ENCODE peak calls at places on chromosomes 3 and 15, in six cellular contexts. One of them, this sample, is unnamed.

GRCh38 chr15:89772933-89773583 is 3.1 kb upstream of the MESP2 start:
- DNase-seq in mucosa of descending colon: no peak
- DNase-seq in choroid plexus epithelial cell: peak; percentile 49
- DNase-seq in A549: peak; percentile 79
- DNase-seq in cardiac muscle cell: no peak
- DNase-seq in fibroblast of lung: peak; percentile 36
- DNase-seq in this sample: no peak

GRCh38 chr3:160778480-160778879 is 22.4 kb downstream of the PPM1L start:
- DNase-seq in A549: no peak
- DNase-seq in mucosa of descending colon: no peak
- DNase-seq in fibroblast of lung: no peak
- DNase-seq in cardiac muscle cell: no peak
- DNase-seq in choroid plexus epithelial cell: no peak
- DNase-seq in this sample: no peak

GRCh38 chr3:128878556-128879124 is 780 bp upstream of the ACAD9 start:
- DNase-seq in cardiac muscle cell: peak; percentile 10
- DNase-seq in mucosa of descending colon: peak; percentile 41
- DNase-seq in fibroblast of lung: peak; percentile 67
- DNase-seq in A549: peak; percentile 14
- DNase-seq in choroid plexus epithelial cell: peak; percentile 73
- DNase-seq in this sample: peak; percentile 84

GRCh38 chr3:150756491-150757059 is 6.4 kb downstream of the SIAH2 start:
- DNase-seq in A549: no peak
- DNase-seq in fibroblast of lung: no peak
- DNase-seq in choroid plexus epithelial cell: no peak
- DNase-seq in mucosa of descending colon: peak; percentile 54
- DNase-seq in cardiac muscle cell: no peak
- DNase-seq in this sample: no peak

GRCh38 chr3:195179782-195180489 is 91.0 kb downstream of the XXYLT1 start:
- DNase-seq in mucosa of descending colon: no peak
- DNase-seq in cardiac muscle cell: no peak
- DNase-seq in choroid plexus epithelial cell: no peak
- DNase-seq in fibroblast of lung: no peak
- DNase-seq in A549: no peak
- DNase-seq in this sample: no peak

GRCh38 chr3:110583373-110583935 is 488.2 kb upstream of the NECTIN3 start:
- DNase-seq in choroid plexus epithelial cell: no peak
- DNase-seq in mucosa of descending colon: no peak
- DNase-seq in A549: no peak
- DNase-seq in fibroblast of lung: peak; percentile 6
- DNase-seq in cardiac muscle cell: peak; percentile 0
- DNase-seq in this sample: peak; percentile 34

GRCh38 chr3:13222131-13222530 is 148.9 kb upstream of the IQSEC1 start:
- DNase-seq in A549: no peak
- DNase-seq in fibroblast of lung: no peak
- DNase-seq in cardiac muscle cell: no peak
- DNase-seq in mucosa of descending colon: no peak
- DNase-seq in choroid plexus epithelial cell: no peak
- DNase-seq in this sample: no peak

GRCh38 chr3:29560031-29560430 is 279.2 kb downstream of the RBMS3 start:
- DNase-seq in choroid plexus epithelial cell: no peak
- DNase-seq in cardiac muscle cell: no peak
- DNase-seq in fibroblast of lung: peak; percentile 24
- DNase-seq in mucosa of descending colon: no peak
- DNase-seq in A549: no peak
- DNase-seq in this sample: no peak

DNA sequence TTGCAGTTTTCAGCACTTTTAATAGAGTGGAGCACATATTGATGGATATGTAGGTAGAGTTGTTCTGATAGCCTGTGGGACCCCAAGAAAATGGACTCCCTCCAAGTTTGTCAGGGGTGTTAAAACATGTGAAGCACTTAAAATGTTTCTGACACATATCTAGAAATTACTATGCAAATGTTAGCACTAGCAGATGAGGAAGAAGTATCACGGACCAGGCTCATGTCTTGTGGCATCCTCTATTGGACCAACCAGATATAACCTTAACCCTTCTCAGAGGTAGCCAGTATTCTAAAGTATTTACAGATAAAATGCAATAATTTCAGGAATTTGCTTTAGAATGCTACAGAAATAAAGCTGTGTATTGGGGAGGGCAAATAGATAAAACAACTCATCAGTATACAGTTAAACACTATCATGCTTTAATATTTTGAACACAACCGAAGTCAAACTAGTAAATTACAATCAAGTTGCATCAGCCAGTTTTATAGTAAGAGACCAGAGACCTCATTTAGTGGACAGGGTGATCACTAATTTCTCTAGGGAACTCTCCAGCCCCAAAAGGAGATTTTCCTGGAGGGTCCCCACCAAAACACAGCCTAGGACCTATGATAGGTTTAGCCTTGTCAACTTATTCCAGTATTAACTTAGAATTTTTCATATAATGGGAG is 57.2 kb upstream of the FBN1 start:
- DNase-seq in cardiac muscle cell: no peak
- DNase-seq in mucosa of descending colon: no peak
- DNase-seq in choroid plexus epithelial cell: no peak
- DNase-seq in fibroblast of lung: peak; percentile 51
- DNase-seq in A549: no peak
- DNase-seq in this sample: no peak
- TF ChIP-seq CTCF in cardiac muscle cell: no peak
- TF ChIP-seq CTCF in mucosa of descending colon: no peak
- TF ChIP-seq CTCF in choroid plexus epithelial cell: no peak
- TF ChIP-seq CTCF in fibroblast of lung: no peak
- TF ChIP-seq CTCF in A549: no peak
- TF ChIP-seq CTCF in this sample: no peak

DNA sequence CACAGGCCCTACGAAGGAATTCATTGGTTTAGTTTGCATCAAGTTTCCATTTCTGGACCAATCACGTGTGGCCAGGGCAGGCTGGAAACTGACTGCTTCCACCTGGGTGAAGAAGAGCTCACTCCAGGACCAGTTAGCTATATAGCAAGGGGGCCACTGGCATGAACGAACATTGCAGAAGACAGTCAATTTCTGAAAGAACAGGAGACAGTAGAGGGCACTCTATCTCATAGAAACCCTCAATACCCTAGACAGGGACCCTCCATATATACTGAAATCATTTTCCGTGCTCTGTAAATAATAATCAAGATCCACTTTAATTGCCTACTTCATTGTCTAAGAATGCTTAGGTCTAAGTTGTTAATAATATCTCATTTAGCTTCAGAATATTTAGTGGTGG is 215.6 kb downstream of the CADPS start:
- DNase-seq in choroid plexus epithelial cell: no peak
- DNase-seq in fibroblast of lung: no peak
- DNase-seq in A549: no peak
- DNase-seq in cardiac muscle cell: no peak
- DNase-seq in mucosa of descending colon: no peak
- DNase-seq in this sample: no peak
- TF ChIP-seq CTCF in choroid plexus epithelial cell: no peak
- TF ChIP-seq CTCF in fibroblast of lung: no peak
- TF ChIP-seq CTCF in A549: no peak
- TF ChIP-seq CTCF in cardiac muscle cell: peak; percentile 7
- TF ChIP-seq CTCF in mucosa of descending colon: no peak
- TF ChIP-seq CTCF in this sample: peak; percentile 10

GRCh38 chr3:169390741-169391300 is 272.7 kb downstream of the MECOM start:
- DNase-seq in fibroblast of lung: peak; percentile 55
- DNase-seq in choroid plexus epithelial cell: peak; percentile 26
- DNase-seq in A549: no peak
- DNase-seq in mucosa of descending colon: no peak
- DNase-seq in cardiac muscle cell: peak; percentile 17
- DNase-seq in this sample: no peak

GRCh38 chr3:169390310-169390731 is 273.2 kb downstream of the MECOM start:
- DNase-seq in mucosa of descending colon: peak; percentile 57
- DNase-seq in fibroblast of lung: no peak
- DNase-seq in choroid plexus epithelial cell: peak; percentile 31
- DNase-seq in cardiac muscle cell: no peak
- DNase-seq in A549: no peak
- DNase-seq in this sample: no peak

GRCh38 chr3:169389925-169390253 is 273.6 kb downstream of the MECOM start:
- DNase-seq in fibroblast of lung: no peak
- DNase-seq in mucosa of descending colon: peak; percentile 45
- DNase-seq in A549: no peak
- DNase-seq in cardiac muscle cell: no peak
- DNase-seq in choroid plexus epithelial cell: no peak
- DNase-seq in this sample: no peak

GRCh38 chr3:169389211-169389924 is 274.1 kb downstream of the MECOM start:
- DNase-seq in cardiac muscle cell: no peak
- DNase-seq in choroid plexus epithelial cell: no peak
- DNase-seq in fibroblast of lung: no peak
- DNase-seq in A549: no peak
- DNase-seq in mucosa of descending colon: peak; percentile 40
- DNase-seq in this sample: no peak

GRCh38 chr3:169387751-169388696 is 275.5 kb downstream of the MECOM start:
- DNase-seq in fibroblast of lung: peak; percentile 32
- DNase-seq in mucosa of descending colon: peak; percentile 73
- DNase-seq in choroid plexus epithelial cell: peak; percentile 4
- DNase-seq in cardiac muscle cell: no peak
- DNase-seq in A549: no peak
- DNase-seq in this sample: peak; percentile 17
- TF ChIP-seq CTCF in fibroblast of lung: peak; percentile 1
- TF ChIP-seq CTCF in mucosa of descending colon: no peak
- TF ChIP-seq CTCF in choroid plexus epithelial cell: no peak
- TF ChIP-seq CTCF in cardiac muscle cell: no peak
- TF ChIP-seq CTCF in A549: no peak
- TF ChIP-seq CTCF in this sample: no peak

GRCh38 chr3:108599677-108600409 is 10.3 kb downstream of the DZIP3 start:
- DNase-seq in mucosa of descending colon: no peak
- DNase-seq in fibroblast of lung: no peak
- DNase-seq in A549: no peak
- DNase-seq in choroid plexus epithelial cell: no peak
- DNase-seq in cardiac muscle cell: no peak
- DNase-seq in this sample: no peak

GRCh38 chr3:108602935-108603294 is 13.4 kb downstream of the DZIP3 start:
- DNase-seq in fibroblast of lung: no peak
- DNase-seq in A549: no peak
- DNase-seq in choroid plexus epithelial cell: no peak
- DNase-seq in mucosa of descending colon: no peak
- DNase-seq in cardiac muscle cell: no peak
- DNase-seq in this sample: no peak

GRCh38 chr3:108603689-108604088 is 14.2 kb downstream of the DZIP3 start:
- DNase-seq in A549: no peak
- DNase-seq in choroid plexus epithelial cell: no peak
- DNase-seq in mucosa of descending colon: peak; percentile 46
- DNase-seq in cardiac muscle cell: no peak
- DNase-seq in fibroblast of lung: no peak
- DNase-seq in this sample: peak; percentile 21

GRCh38 chr3:108605028-108605427 is 15.5 kb downstream of the DZIP3 start:
- DNase-seq in fibroblast of lung: no peak
- DNase-seq in choroid plexus epithelial cell: no peak
- DNase-seq in cardiac muscle cell: no peak
- DNase-seq in A549: no peak
- DNase-seq in mucosa of descending colon: no peak
- DNase-seq in this sample: no peak

DNA sequence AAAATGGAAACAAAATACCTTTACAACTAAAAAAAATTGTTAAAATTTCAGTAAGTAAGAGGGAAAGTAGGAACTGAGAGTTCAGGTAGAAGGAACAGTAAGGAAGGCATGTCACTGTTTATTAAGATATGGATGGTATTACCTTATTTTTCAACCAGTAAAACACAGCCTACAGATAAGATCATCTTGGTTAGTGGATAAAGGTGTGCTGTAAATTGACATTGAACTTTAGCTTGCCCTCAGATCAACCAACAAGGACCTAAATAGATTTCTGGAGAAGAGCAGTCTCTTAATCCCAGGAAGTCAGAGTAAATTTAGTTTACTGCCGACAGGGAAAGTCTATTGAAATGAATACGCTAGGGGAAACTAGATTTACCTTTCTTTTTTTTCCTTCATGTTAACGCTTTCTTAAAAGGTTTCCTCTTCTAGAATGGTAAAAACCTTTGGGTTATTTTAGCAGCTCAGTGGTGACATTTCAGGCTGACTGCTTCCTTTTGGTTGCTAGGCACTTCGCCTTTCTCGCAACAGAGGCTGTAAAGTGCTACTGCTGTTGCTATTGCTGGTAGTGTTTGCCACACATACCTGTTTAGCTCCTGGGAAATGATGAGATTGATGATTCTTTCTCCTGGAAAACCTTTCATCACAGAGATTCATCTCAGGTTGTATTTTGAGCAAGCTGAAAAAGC is 12.9 kb downstream of the DZIP3 start:
- DNase-seq in cardiac muscle cell: peak; percentile 45
- DNase-seq in fibroblast of lung: no peak
- DNase-seq in choroid plexus epithelial cell: no peak
- DNase-seq in A549: no peak
- DNase-seq in mucosa of descending colon: peak; percentile 18
- DNase-seq in this sample: no peak
- TF ChIP-seq CTCF in cardiac muscle cell: no peak
- TF ChIP-seq CTCF in fibroblast of lung: no peak
- TF ChIP-seq CTCF in choroid plexus epithelial cell: no peak
- TF ChIP-seq CTCF in A549: no peak
- TF ChIP-seq CTCF in mucosa of descending colon: no peak
- TF ChIP-seq CTCF in this sample: no peak

This sample was measured in fibroblast of mammary gland.